ENCODE peak calls at places on chromosome 3, in eight cellular contexts. One of them, this sample, is unnamed.

GRCh38 chr3:45896069-45896468 is 9.7 kb downstream of the CCR9 start:
- DNase-seq in HCT116: no peak
- DNase-seq in adrenal gland: no peak
- DNase-seq in Panc1: no peak
- DNase-seq in stomach: no peak
- DNase-seq in neural progenitor cell: no peak
- DNase-seq in A549: no peak
- DNase-seq in aorta: no peak
- DNase-seq in this sample: no peak

GRCh38 chr3:15064299-15064834 is 748 bp downstream of the MRPS25 start:
- DNase-seq in stomach: no peak
- DNase-seq in neural progenitor cell: peak; percentile 18
- DNase-seq in adrenal gland: peak; percentile 28
- DNase-seq in A549: peak; percentile 20
- DNase-seq in HCT116: no peak
- DNase-seq in aorta: no peak
- DNase-seq in Panc1: no peak
- DNase-seq in this sample: no peak

GRCh38 chr3:114274929-114275328 is 18.9 kb upstream of the TIGIT start:
- DNase-seq in HCT116: no peak
- DNase-seq in neural progenitor cell: no peak
- DNase-seq in stomach: no peak
- DNase-seq in aorta: no peak
- DNase-seq in Panc1: no peak
- DNase-seq in A549: peak; percentile 33
- DNase-seq in adrenal gland: no peak
- DNase-seq in this sample: no peak

GRCh38 chr3:40731445-40731844 is 206.7 kb downstream of the ZNF621 start:
- DNase-seq in aorta: no peak
- DNase-seq in HCT116: no peak
- DNase-seq in A549: no peak
- DNase-seq in adrenal gland: no peak
- DNase-seq in neural progenitor cell: no peak
- DNase-seq in stomach: no peak
- DNase-seq in Panc1: no peak
- DNase-seq in this sample: no peak

GRCh38 chr3:48285132-48285531 is 44.2 kb downstream of the ZNF589 start:
- DNase-seq in HCT116: no peak
- DNase-seq in Panc1: no peak
- DNase-seq in A549: no peak
- DNase-seq in neural progenitor cell: no peak
- DNase-seq in stomach: no peak
- DNase-seq in adrenal gland: no peak
- DNase-seq in aorta: no peak
- DNase-seq in this sample: no peak

GRCh38 chr3:60746043-60746638 is 505.1 kb downstream of the FHIT start:
- DNase-seq in adrenal gland: no peak
- DNase-seq in stomach: no peak
- DNase-seq in neural progenitor cell: no peak
- DNase-seq in HCT116: no peak
- DNase-seq in A549: no peak
- DNase-seq in Panc1: no peak
- DNase-seq in aorta: no peak
- DNase-seq in this sample: no peak

GRCh38 chr3:27200721-27201434 is 168.3 kb downstream of the NEK10 start:
- DNase-seq in HCT116: no peak
- DNase-seq in Panc1: no peak
- DNase-seq in adrenal gland: no peak
- DNase-seq in stomach: no peak
- DNase-seq in neural progenitor cell: no peak
- DNase-seq in aorta: no peak
- DNase-seq in A549: peak; percentile 43
- DNase-seq in this sample: no peak

GRCh38 chr3:122952509-122952908 is 75.1 kb downstream of the SEMA5B start:
- DNase-seq in HCT116: no peak
- DNase-seq in aorta: no peak
- DNase-seq in Panc1: no peak
- DNase-seq in stomach: no peak
- DNase-seq in adrenal gland: no peak
- DNase-seq in neural progenitor cell: peak; percentile 37
- DNase-seq in A549: peak; percentile 25
- DNase-seq in this sample: no peak

GRCh38 chr3:4808637-4809036 is 170.6 kb upstream of the BHLHE40 start:
- DNase-seq in aorta: no peak
- DNase-seq in Panc1: no peak
- DNase-seq in neural progenitor cell: no peak
- DNase-seq in adrenal gland: no peak
- DNase-seq in HCT116: no peak
- DNase-seq in stomach: no peak
- DNase-seq in A549: no peak
- DNase-seq in this sample: no peak

GRCh38 chr3:25903371-25903770 is 113.5 kb downstream of the OXSM start:
- DNase-seq in stomach: no peak
- DNase-seq in aorta: no peak
- DNase-seq in HCT116: no peak
- DNase-seq in Panc1: no peak
- DNase-seq in adrenal gland: no peak
- DNase-seq in neural progenitor cell: no peak
- DNase-seq in A549: no peak
- DNase-seq in this sample: no peak

GRCh38 chr3:95280711-95281352 is 1218.0 kb downstream of the NSUN3 start:
- DNase-seq in stomach: no peak
- DNase-seq in A549: no peak
- DNase-seq in Panc1: no peak
- DNase-seq in aorta: no peak
- DNase-seq in HCT116: no peak
- DNase-seq in adrenal gland: no peak
- DNase-seq in neural progenitor cell: no peak
- DNase-seq in this sample: no peak

GRCh38 chr3:50600841-50601591 is 10.6 kb downstream of the CISH start:
- DNase-seq in adrenal gland: peak; percentile 97
- DNase-seq in stomach: peak; percentile 97
- DNase-seq in A549: peak; percentile 89
- DNase-seq in Panc1: no peak
- DNase-seq in aorta: peak; percentile 97
- DNase-seq in HCT116: peak; percentile 77
- DNase-seq in neural progenitor cell: no peak
- DNase-seq in this sample: peak; percentile 99

GRCh38 chr3:50442940-50443579 is 60.4 kb downstream of the CACNA2D2 start:
- DNase-seq in adrenal gland: no peak
- DNase-seq in A549: no peak
- DNase-seq in HCT116: no peak
- DNase-seq in Panc1: no peak
- DNase-seq in stomach: peak; percentile 69
- DNase-seq in neural progenitor cell: no peak
- DNase-seq in aorta: no peak
- DNase-seq in this sample: no peak

GRCh38 chr3:11582123-11582968 is 61.4 kb downstream of the VGLL4 start:
- DNase-seq in stomach: peak; percentile 68
- DNase-seq in aorta: peak; percentile 73
- DNase-seq in HCT116: no peak
- DNase-seq in A549: no peak
- DNase-seq in adrenal gland: peak; percentile 87
- DNase-seq in Panc1: no peak
- DNase-seq in neural progenitor cell: peak; percentile 65
- DNase-seq in this sample: no peak

GRCh38 chr3:143328459-143328858 is 208.9 kb downstream of the CHST2 start:
- DNase-seq in stomach: no peak
- DNase-seq in Panc1: no peak
- DNase-seq in A549: no peak
- DNase-seq in aorta: no peak
- DNase-seq in neural progenitor cell: no peak
- DNase-seq in adrenal gland: no peak
- DNase-seq in HCT116: no peak
- DNase-seq in this sample: no peak

GRCh38 chr3:185488465-185488864 is 10.4 kb downstream of the TMEM41A start:
- DNase-seq in HCT116: no peak
- DNase-seq in neural progenitor cell: no peak
- DNase-seq in aorta: no peak
- DNase-seq in adrenal gland: no peak
- DNase-seq in Panc1: no peak
- DNase-seq in stomach: no peak
- DNase-seq in A549: no peak
- DNase-seq in this sample: no peak

GRCh38 chr3:16252243-16252978 is 12.3 kb downstream of the DPH3 start:
- DNase-seq in aorta: no peak
- DNase-seq in Panc1: no peak
- DNase-seq in neural progenitor cell: no peak
- DNase-seq in A549: no peak
- DNase-seq in HCT116: no peak
- DNase-seq in stomach: no peak
- DNase-seq in adrenal gland: no peak
- DNase-seq in this sample: no peak

GRCh38 chr3:170589113-170589512 is 3.2 kb upstream of the SLC7A14 start:
- DNase-seq in adrenal gland: no peak
- DNase-seq in Panc1: no peak
- DNase-seq in HCT116: no peak
- DNase-seq in stomach: no peak
- DNase-seq in A549: no peak
- DNase-seq in aorta: no peak
- DNase-seq in neural progenitor cell: no peak
- DNase-seq in this sample: no peak

GRCh38 chr3:122794779-122795673 is at the start of gene SLC49A4:
- DNase-seq in A549: peak; percentile 79
- DNase-seq in stomach: peak; percentile 81
- DNase-seq in HCT116: peak; percentile 46
- DNase-seq in neural progenitor cell: peak; percentile 94
- DNase-seq in adrenal gland: peak; percentile 78
- DNase-seq in Panc1: peak; percentile 20
- DNase-seq in aorta: peak; percentile 84
- DNase-seq in this sample: no peak

GRCh38 chr3:192433704-192434103 is 293.6 kb downstream of the FGF12 start:
- DNase-seq in HCT116: no peak
- DNase-seq in stomach: no peak
- DNase-seq in neural progenitor cell: no peak
- DNase-seq in aorta: no peak
- DNase-seq in adrenal gland: no peak
- DNase-seq in A549: peak; percentile 48
- DNase-seq in Panc1: no peak
- DNase-seq in this sample: no peak

GRCh38 chr3:28328188-28329151 is 20.1 kb upstream of the ZCWPW2 start:
- DNase-seq in HCT116: no peak
- DNase-seq in aorta: no peak
- DNase-seq in adrenal gland: no peak
- DNase-seq in neural progenitor cell: peak; percentile 16
- DNase-seq in stomach: no peak
- DNase-seq in Panc1: no peak
- DNase-seq in A549: peak; percentile 16
- DNase-seq in this sample: no peak
- H3K27ac ChIP-seq in HCT116: no peak overlapping the region
- H3K27ac ChIP-seq in aorta: no peak overlapping the region
- H3K27ac ChIP-seq in adrenal gland: no peak overlapping the region
- H3K27ac ChIP-seq in neural progenitor cell: no peak overlapping the region
- H3K27ac ChIP-seq in stomach: no peak overlapping the region
- H3K27ac ChIP-seq in Panc1: no peak overlapping the region
- H3K27ac ChIP-seq in A549: no peak overlapping the region
- H3K27ac ChIP-seq in this sample: no peak overlapping the region

GRCh38 chr3:47083786-47084185 is 80.1 kb downstream of the SETD2 start:
- DNase-seq in adrenal gland: no peak
- DNase-seq in aorta: no peak
- DNase-seq in stomach: no peak
- DNase-seq in A549: no peak
- DNase-seq in neural progenitor cell: no peak
- DNase-seq in Panc1: no peak
- DNase-seq in HCT116: no peak
- DNase-seq in this sample: no peak
- H3K27ac ChIP-seq in adrenal gland: no peak overlapping the region
- H3K27ac ChIP-seq in aorta: no peak overlapping the region
- H3K27ac ChIP-seq in stomach: no peak overlapping the region
- H3K27ac ChIP-seq in A549: no peak overlapping the region
- H3K27ac ChIP-seq in neural progenitor cell: no peak overlapping the region
- H3K27ac ChIP-seq in Panc1: no peak overlapping the region
- H3K27ac ChIP-seq in HCT116: no peak overlapping the region
- H3K27ac ChIP-seq in this sample: no peak overlapping the region

DNA sequence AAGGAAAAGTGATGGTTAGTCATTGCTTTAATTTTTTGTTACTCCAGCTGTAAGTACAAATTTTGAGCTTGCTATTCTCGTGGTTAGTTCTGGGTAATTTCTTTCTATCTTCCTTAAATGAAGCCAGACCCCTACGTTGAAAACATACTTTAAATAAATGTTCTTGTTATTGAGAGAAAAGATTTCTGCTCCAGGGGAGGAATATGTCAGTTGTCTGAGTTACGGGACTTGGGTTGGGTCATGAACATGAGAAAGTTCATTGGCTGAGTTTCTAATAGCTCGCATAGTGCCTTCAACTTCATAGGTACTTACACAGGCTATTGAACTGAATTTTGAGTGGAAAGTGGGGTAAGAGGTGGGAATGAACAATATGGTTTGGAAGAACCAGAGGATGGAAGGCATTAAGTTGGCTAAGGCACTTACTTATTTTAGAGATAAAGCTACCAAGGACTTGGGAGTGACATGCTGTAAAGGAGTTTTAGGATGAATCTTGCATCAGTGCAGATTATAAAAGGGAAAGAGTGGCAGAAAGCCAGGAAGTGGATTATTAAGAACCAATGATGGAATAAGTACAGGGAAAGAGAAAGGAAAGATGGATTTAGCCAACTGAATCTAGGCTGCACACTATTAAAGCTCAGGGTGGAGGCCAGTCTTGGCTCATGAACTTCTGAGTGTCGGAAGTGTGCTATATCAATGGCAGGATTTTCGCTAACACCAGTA is 1.4 kb downstream of the RPSA start:
- DNase-seq in A549: no peak
- DNase-seq in stomach: no peak
- DNase-seq in aorta: no peak
- DNase-seq in adrenal gland: no peak
- DNase-seq in HCT116: no peak
- DNase-seq in neural progenitor cell: no peak
- DNase-seq in Panc1: no peak
- DNase-seq in this sample: no peak
- H3K27ac ChIP-seq in A549: peak overlapping the region; percentile 94
- H3K27ac ChIP-seq in stomach: peak overlapping the region; percentile 88
- H3K27ac ChIP-seq in aorta: no peak overlapping the region
- H3K27ac ChIP-seq in adrenal gland: no peak overlapping the region
- H3K27ac ChIP-seq in HCT116: peak overlapping the region; percentile 89
- H3K27ac ChIP-seq in neural progenitor cell: no peak overlapping the region
- H3K27ac ChIP-seq in Panc1: peak overlapping the region; percentile 95
- H3K27ac ChIP-seq in this sample: peak overlapping the region; percentile 80

DNA sequence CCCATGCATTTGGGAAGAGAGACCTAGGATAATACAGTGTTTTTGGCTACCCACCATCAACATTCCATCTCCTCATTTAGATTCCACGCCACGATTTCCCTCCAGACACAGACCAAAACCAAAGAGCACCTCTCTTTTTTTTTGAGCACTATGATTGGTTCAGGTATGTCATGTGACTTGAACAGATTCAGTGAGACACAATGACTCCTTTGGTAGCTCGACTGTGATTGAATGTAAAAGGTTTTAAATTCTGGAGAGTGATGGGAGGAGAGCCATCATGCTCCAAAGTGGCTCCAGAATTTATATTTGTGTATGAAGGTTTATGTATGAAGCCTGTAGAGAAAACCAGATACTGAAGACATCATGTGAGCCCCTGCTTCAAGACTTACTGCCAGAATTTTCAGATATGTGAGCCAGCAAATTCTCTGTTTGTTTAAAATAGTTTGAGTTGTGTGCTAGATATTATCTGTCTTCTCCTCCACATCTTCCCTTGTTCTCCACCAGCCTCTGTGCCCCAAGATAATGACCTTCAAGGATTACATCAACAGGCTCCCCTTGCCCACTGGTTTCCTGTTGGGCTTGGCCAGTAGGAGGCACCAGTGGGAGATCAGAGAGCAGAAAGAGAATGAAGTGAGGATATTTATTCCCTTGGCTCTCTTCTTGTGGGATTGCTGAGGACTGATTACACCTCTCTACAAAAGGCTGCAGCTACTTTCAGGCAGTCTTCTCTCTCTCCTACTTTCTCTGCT is 12.5 kb downstream of the MYD88 start:
- DNase-seq in aorta: no peak
- DNase-seq in Panc1: no peak
- DNase-seq in adrenal gland: no peak
- DNase-seq in HCT116: no peak
- DNase-seq in neural progenitor cell: no peak
- DNase-seq in stomach: no peak
- DNase-seq in A549: no peak
- DNase-seq in this sample: no peak
- H3K27ac ChIP-seq in aorta: no peak overlapping the region
- H3K27ac ChIP-seq in Panc1: no peak overlapping the region
- H3K27ac ChIP-seq in adrenal gland: no peak overlapping the region
- H3K27ac ChIP-seq in HCT116: no peak overlapping the region
- H3K27ac ChIP-seq in neural progenitor cell: no peak overlapping the region
- H3K27ac ChIP-seq in stomach: peak overlapping the region; percentile 16
- H3K27ac ChIP-seq in A549: no peak overlapping the region
- H3K27ac ChIP-seq in this sample: no peak overlapping the region

This sample was measured in esophagus muscularis mucosa.